ENCODE peak calls at places on chromosomes 11 and 22, in five cellular contexts. R is NCI-H69; E is ACHN; N is stimulated activated CD4-positive, alpha-beta T cell treated with anti-CD3 and anti-CD28 coated beads, TNF-alpha, amount 100 ng/mL, for 24 hours; C is thoracic aorta. V is an unnamed sample.

GRCh38 chr22:36758792-36759271 is 17.1 kb downstream of the IFT27 start:
- DNase-seq in R (no peak), E (no peak), N (no peak), C (no peak), V (no peak)

GRCh38 chr11:105151936-105152554 is 12.5 kb upstream of the CARD18 start:
- DNase-seq in R (no peak), E (no peak), N (no peak), C (no peak), V (no peak)

GRCh38 chr11:122853971-122854446 is 15.7 kb downstream of the CRTAM start:
- DNase-seq in R (peak; percentile 85), E (peak; percentile 79), N (no peak), C (no peak), V (peak; percentile 83)

GRCh38 chr11:56890584-56891305 is 98.0 kb upstream of the OR5AK2 start:
- DNase-seq in R (no peak), E (no peak), N (no peak), C (no peak), V (no peak)

GRCh38 chr22:37568448-37569008 is 8.2 kb downstream of the CDC42EP1 start:
- DNase-seq in R (no peak), E (no peak), N (no peak), C (no peak), V (peak; percentile 16)

GRCh38 chr22:17198188-17199130 is 20.8 kb downstream of the ADA2 start:
- DNase-seq in R (peak; percentile 93), E (no peak), N (no peak), C (no peak), V (peak; percentile 58)

GRCh38 chr22:32850591-32851517 is 49.3 kb downstream of the TIMP3 start:
- DNase-seq in R (no peak), E (no peak), N (no peak), C (no peak), V (no peak)

GRCh38 chr22:20998411-20999336 is 3.2 kb downstream of the THAP7 start:
- DNase-seq in R (peak; percentile 4), E (no peak), N (no peak), C (no peak), V (no peak)

GRCh38 chr11:2134022-2135010 is 4.9 kb downstream of the IGF2 start:
- DNase-seq in R (no peak), E (no peak), N (no peak), C (no peak), V (no peak)

GRCh38 chr11:127766734-127767133 is 766.2 kb upstream of the KIRREL3 start:
- DNase-seq in R (no peak), E (no peak), N (no peak), C (no peak), V (no peak)

GRCh38 chr11:1042626-1043562 is 6.4 kb upstream of the MUC6 start:
- DNase-seq in R (no peak), E (no peak), N (no peak), C (no peak), V (no peak)

GRCh38 chr11:35615911-35616900 is 2.1 kb upstream of the FJX1 start:
- DNase-seq in R (peak; percentile 86), E (peak; percentile 52), N (no peak), C (no peak), V (peak; percentile 81)

GRCh38 chr11:29019960-29020683 is 911.9 kb downstream of the METTL15 start:
- DNase-seq in R (peak; percentile 30), E (peak; percentile 62), N (no peak), C (no peak), V (peak; percentile 28)

GRCh38 chr22:34055525-34056200 is 135.4 kb upstream of the LARGE1 start:
- DNase-seq in R (no peak), E (peak; percentile 5), N (no peak), C (no peak), V (peak; percentile 62)

GRCh38 chr11:44573333-44573732 is 7.9 kb downstream of the CD82 start:
- DNase-seq in R (no peak), E (no peak), N (no peak), C (no peak), V (no peak)

GRCh38 chr11:105915036-105915435 is 107.0 kb downstream of the MSANTD4 start:
- DNase-seq in R (peak; percentile 81), E (no peak), N (no peak), C (no peak), V (no peak)

GRCh38 chr22:44957267-44957905 is 52.4 kb downstream of the PHF21B start:
- DNase-seq in R (peak; percentile 10), E (no peak), N (no peak), C (no peak), V (peak; percentile 28)

GRCh38 chr22:43001271-43002197 is 13.4 kb downstream of the PACSIN2 start:
- DNase-seq in R (no peak), E (no peak), N (no peak), C (no peak), V (no peak)

GRCh38 chr11:26743622-26744021 is 21.8 kb upstream of the SLC5A12 start:
- DNase-seq in R (no peak), E (no peak), N (no peak), C (no peak), V (no peak)